ENCODE peak calls at places on chromosomes 16 and 17, in four cellular contexts. G, H, A and B are unnamed samples.

GRCh38 chr17:56642424-56642823 is 48.9 kb downstream of the NOG start:
- DNase-seq in G (no peak), H (no peak), A (no peak), B (no peak)

GRCh38 chr17:68351395-68351794 is 60.1 kb downstream of the ARSG start:
- DNase-seq in G (peak; percentile 27), H (peak; percentile 27), A (peak; percentile 36), B (peak; percentile 56)

GRCh38 chr17:79019631-79020584 is 4.1 kb upstream of the C1QTNF1 start:
- DNase-seq in G (peak; percentile 76), H (peak; percentile 84), A (peak; percentile 60), B (peak; percentile 56)

GRCh38 chr17:31672161-31672819 is 186.8 kb downstream of the COPRS start:
- DNase-seq in G (no peak), H (no peak), A (no peak), B (no peak)

GRCh38 chr17:17723354-17724261 is 42.4 kb downstream of the RAI1 start:
- DNase-seq in G (peak; percentile 32), H (no peak), A (no peak), B (no peak)

GRCh38 chr17:28547623-28548416 is 4.6 kb downstream of the UNC119 start:
- DNase-seq in G (peak; percentile 72), H (peak; percentile 61), A (peak; percentile 82), B (peak; percentile 64)

GRCh38 chr16:55623640-55624039 is 32.1 kb upstream of the SLC6A2 start:
- DNase-seq in G (no peak), H (no peak), A (no peak), B (no peak)

GRCh38 chr17:28405632-28406477 is at the start of gene SLC46A1:
- DNase-seq in G (peak; percentile 51), H (peak; percentile 44), A (peak; percentile 60), B (peak; percentile 61)

GRCh38 chr17:57889892-57890856 is 40.3 kb upstream of the MRPS23 start:
- DNase-seq in G (peak; percentile 50), H (no peak), A (peak; percentile 92), B (peak; percentile 91)

GRCh38 chr17:42016411-42016831 is 818 bp downstream of the DNAJC7 start:
- DNase-seq in G (no peak), H (no peak), A (no peak), B (no peak)
- H3K4me1 ChIP-seq in G (no peaks in the 10 kb centered on the region), H (peaks cover 4% of the 10 kb centered on the region), A (peaks cover 63% of the 10 kb centered on the region), B (peaks cover 15% of the 10 kb centered on the region)

GRCh38 chr17:55230716-55231115 is 34.0 kb upstream of the HLF start:
- DNase-seq in G (no peak), H (no peak), A (no peak), B (no peak)
- TF ChIP-seq CTCF in G (no peak), H (no peak), A (no peak), B (no peak)

GRCh38 chr17:42675984-42676423 is 790 bp downstream of the PLEKHH3 start:
- DNase-seq in G (peak; percentile 45), H (no peak), A (peak; percentile 71), B (peak; percentile 69)

GRCh38 chr17:42675348-42675983 is 1.3 kb downstream of the PLEKHH3 start:
- DNase-seq in G (peak; percentile 63), H (no peak), A (peak; percentile 77), B (no peak)

GRCh38 chr17:42673266-42673884 is 3.4 kb downstream of the PLEKHH3 start:
- DNase-seq in G (no peak), H (no peak), A (no peak), B (peak; percentile 62)

GRCh38 chr17:42673885-42674754 is 2.7 kb downstream of the PLEKHH3 start:
- DNase-seq in G (peak; percentile 47), H (no peak), A (no peak), B (peak; percentile 87)

DNA sequence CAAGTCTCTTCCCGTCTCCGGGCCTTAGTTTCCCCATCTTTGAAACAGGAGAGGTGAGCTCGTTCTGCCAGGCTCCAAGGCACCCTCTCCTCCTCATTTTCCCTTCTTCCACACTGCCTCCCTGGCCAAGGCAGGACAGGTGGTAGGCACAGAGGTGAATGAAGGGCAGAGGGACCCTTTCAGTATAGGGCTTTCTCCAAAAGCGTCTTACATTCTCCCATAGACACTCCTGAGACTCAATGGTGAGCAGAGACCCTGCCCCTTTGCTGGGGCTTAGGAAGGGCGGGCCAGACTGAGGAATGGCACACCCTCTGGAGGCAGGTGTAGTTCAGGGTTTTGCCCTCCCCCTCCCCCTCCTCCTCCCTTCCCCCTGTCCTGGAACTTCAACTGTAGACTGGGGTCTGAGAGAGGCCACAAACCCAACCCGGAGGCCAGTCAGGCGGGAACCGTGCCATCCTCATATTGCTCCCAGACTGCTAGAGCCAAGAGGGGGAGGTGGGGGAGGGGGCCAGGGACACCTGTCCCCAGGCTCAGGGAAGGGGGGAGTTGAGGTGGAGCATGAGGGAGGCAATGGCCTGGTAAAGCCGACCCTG is 1.9 kb downstream of the PLEKHH3 start:
- DNase-seq in G (no peak), H (no peak), A (peak; percentile 75), B (no peak)
- H3K4me1 ChIP-seq in G (peaks cover 9% of the 10 kb centered on the region), H (peaks cover 4% of the 10 kb centered on the region), A (peaks cover 66% of the 10 kb centered on the region), B (peaks cover 22% of the 10 kb centered on the region)

DNA sequence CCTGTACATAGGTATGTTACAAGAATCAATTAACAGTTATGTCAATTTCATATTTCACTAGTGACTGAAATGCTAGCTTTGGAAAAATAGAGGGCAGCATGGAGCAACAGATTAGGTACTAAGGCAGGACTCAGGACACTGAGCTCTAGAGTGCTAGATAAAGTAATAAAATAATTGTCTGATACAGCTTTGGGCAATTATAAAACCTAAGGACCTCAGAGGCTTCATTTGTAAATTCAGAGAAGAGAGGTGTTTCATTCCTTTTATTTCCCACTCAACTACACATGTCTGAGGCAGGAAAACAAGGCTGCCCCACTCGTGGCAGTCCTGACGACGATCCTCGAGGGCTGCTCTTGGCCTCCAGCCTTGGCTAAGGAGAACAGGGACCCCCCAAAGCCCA is 81.5 kb downstream of the CA4 start:
- DNase-seq in G (peak; percentile 15), H (no peak), A (no peak), B (no peak)
- TF ChIP-seq CTCF in G (peak; percentile 70), H (no peak), A (peak; percentile 38), B (no peak)

GRCh38 chr16:4115209-4115940 is 867 bp downstream of the ADCY9 start:
- DNase-seq in G (peak; percentile 76), H (no peak), A (peak; percentile 58), B (peak; percentile 38)

GRCh38 chr16:4115941-4116327 is 308 bp downstream of the ADCY9 start:
- DNase-seq in G (no peak), H (no peak), A (no peak), B (no peak)

GRCh38 chr16:4111748-4112696 is 4.2 kb downstream of the ADCY9 start:
- DNase-seq in G (no peak), H (no peak), A (no peak), B (no peak)

GRCh38 chr16:4114257-4115208 is 1.7 kb downstream of the ADCY9 start:
- DNase-seq in G (no peak), H (no peak), A (no peak), B (no peak)

GRCh38 chr16:4113358-4114256 is 2.6 kb downstream of the ADCY9 start:
- DNase-seq in G (no peak), H (no peak), A (no peak), B (no peak)
- H3K4me1 ChIP-seq in G (peaks cover 4% of the 10 kb centered on the region), H (no peaks in the 10 kb centered on the region), A (peaks cover 63% of the 10 kb centered on the region), B (no peaks in the 10 kb centered on the region)

DNA sequence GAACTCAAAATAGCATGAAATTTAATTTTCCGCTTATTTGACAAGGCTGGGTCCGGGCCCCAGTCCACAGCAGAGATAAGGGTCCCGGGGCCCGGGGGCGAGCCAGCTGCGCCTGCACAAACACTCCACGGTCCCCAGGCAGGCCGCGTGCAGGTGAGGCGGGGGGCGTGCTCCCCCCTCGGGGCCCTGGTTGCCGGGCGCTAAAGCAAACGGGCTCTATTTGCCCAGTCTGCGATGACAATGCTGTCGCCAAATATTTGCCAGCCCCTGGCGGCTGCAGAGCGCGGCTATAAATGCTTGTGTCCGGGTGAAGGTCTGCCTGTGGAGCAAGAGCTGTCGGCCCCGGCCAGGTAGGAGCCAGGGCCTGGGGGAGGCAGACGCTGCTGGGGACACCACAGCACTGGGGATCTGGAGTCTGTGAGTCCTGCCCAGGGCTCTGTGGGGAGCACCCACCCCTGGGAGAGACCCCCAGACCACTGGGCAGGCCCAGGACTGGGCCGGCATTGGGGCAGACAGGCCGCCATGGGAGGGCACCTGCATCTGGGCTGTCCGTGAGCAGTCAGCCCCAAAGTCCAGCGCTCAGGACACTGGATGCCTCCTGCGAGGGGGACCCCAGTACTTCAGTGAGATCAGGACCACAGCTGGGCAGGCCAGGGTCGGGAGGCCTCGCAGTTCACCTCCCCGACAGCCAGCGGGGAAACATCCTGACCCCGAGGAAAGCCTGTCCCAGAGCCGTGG is at the start of gene PERCC1:
- DNase-seq in G (peak; percentile 52), H (no peak), A (no peak), B (no peak)
- TF ChIP-seq CTCF in G (peak; percentile 43), H (no peak), A (no peak), B (no peak)